ENCODE peak calls at places on chromosome 1, in four cellular contexts. F is MCF 10A, V is cardiac fibroblast, B is psoas muscle. P is an unnamed sample.

GRCh38 chr1:178324003-178324402 is 172.8 kb downstream of the CLEC20A start:
- DNase-seq in F (peak; percentile 44), V (no peak), B (no peak), P (no peak)

GRCh38 chr1:179824265-179824664 is 53.3 kb downstream of the TOR1AIP2 start:
- DNase-seq in F (no peak), V (no peak), B (peak; percentile 70), P (no peak)

GRCh38 chr1:74686941-74687340 is 13.3 kb upstream of the ERICH3 start:
- DNase-seq in V (no peak), B (no peak), F (no peak), P (no peak)

GRCh38 chr1:237111807-237112206 is 69.8 kb downstream of the RYR2 start:
- DNase-seq in V (no peak), F (no peak), B (no peak), P (no peak)

GRCh38 chr1:211938473-211939080 is 96.8 kb downstream of the INTS7 start:
- DNase-seq in V (no peak), B (no peak), F (no peak), P (no peak)

GRCh38 chr1:110084226-110085078 is 14.0 kb upstream of the ALX3 start:
- DNase-seq in B (peak; percentile 68), F (no peak), V (peak; percentile 53), P (peak; percentile 32)

GRCh38 chr1:64755356-64755755 is 10.5 kb downstream of the RAVER2 start:
- DNase-seq in B (no peak), F (no peak), V (no peak), P (peak; percentile 33)

GRCh38 chr1:171115280-171115897 is 24.7 kb downstream of the FMO3 start:
- DNase-seq in V (peak; percentile 45), B (no peak), F (peak; percentile 20), P (no peak)

GRCh38 chr1:214546886-214547641 is 4.3 kb downstream of the PTPN14 start:
- DNase-seq in B (no peak), V (no peak), F (no peak), P (peak; percentile 36)

GRCh38 chr1:42962641-42963377 is 4.1 kb upstream of the SLC2A1 start:
- DNase-seq in F (peak; percentile 60), B (no peak), V (no peak), P (no peak)

GRCh38 chr1:59985901-59986735 is 59.5 kb upstream of the CYP2J2 start:
- DNase-seq in V (no peak), B (no peak), F (no peak), P (no peak)

GRCh38 chr1:226548281-226549093 is at the start of gene STUM:
- DNase-seq in F (no peak), V (no peak), B (peak; percentile 57), P (peak; percentile 46)

GRCh38 chr1:52142220-52143153 is 598 bp downstream of the ZFYVE9 start:
- DNase-seq in B (peak; percentile 68), V (peak; percentile 69), F (peak; percentile 56), P (peak; percentile 48)

GRCh38 chr1:234148816-234149215 is 224.4 kb upstream of the COA6 start:
- DNase-seq in F (no peak), V (no peak), B (no peak), P (no peak)

GRCh38 chr1:197813741-197814140 is 38.5 kb upstream of the DENND1B start:
- DNase-seq in V (no peak), F (no peak), B (no peak), P (no peak)

GRCh38 chr1:7223334-7224080 is 438.3 kb downstream of the CAMTA1 start:
- DNase-seq in B (no peak), F (peak; percentile 61), V (peak; percentile 83), P (no peak)

GRCh38 chr1:1122078-1122811 is 6.4 kb upstream of the C1orf159 start:
- DNase-seq in B (peak; percentile 90), F (peak; percentile 73), V (peak; percentile 73), P (peak; percentile 88)
- TF ChIP-seq CTCF in B (peak; percentile 86), F (peak; percentile 92), V (peak; percentile 89), P (peak; percentile 85)

GRCh38 chr1:77687519-77687906 is 5.1 kb upstream of the ZZZ3 start:
- DNase-seq in F (no peak), V (peak; percentile 28), B (no peak), P (peak; percentile 33)
- TF ChIP-seq CTCF in F (no peak), V (peak; percentile 30), B (no peak), P (peak; percentile 37)

GRCh38 chr1:115507256-115507589 is 134.5 kb upstream of the VANGL1 start:
- DNase-seq in F (peak; percentile 48), V (peak; percentile 65), B (no peak), P (peak; percentile 14)
- TF ChIP-seq CTCF in F (peak; percentile 36), V (peak; percentile 53), B (peak; percentile 34), P (peak; percentile 39)

DNA sequence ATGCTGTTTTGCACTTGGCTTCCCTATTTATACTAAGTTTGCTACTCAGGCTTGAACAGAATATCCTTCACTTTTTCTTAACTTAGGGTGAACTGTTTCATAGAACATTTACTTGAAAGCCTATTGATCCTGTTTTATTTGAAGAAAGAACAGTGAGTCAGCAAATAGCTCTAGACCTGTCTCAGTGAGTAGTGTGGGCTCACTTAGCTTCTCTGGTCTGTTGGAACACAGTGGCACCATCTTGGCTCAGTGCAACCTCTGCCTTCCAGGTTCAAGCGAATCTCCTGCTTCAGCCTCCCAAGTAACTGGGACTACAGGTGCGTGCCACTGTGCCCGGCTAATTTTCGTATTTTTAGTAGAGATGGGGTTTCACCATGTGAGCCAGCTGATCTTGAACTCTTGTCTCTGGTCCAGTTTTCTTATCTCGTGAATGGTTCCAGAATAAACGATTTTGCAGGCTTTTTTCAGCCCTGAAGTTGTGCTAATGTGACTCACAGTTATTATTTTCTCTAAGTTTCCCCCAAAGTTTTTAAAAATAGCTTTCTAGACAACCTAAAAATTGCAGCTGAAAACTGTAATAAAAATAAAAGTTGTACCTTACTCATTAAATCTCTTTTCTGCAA is 76.8 kb downstream of the KIF1B start:
- DNase-seq in V (no peak), F (no peak), B (no peak), P (no peak)
- TF ChIP-seq CTCF in V (no peak), F (no peak), B (no peak), P (no peak)

GRCh38 chr1:186804669-186805068 is 24.1 kb upstream of the PLA2G4A start:
- DNase-seq in V (no peak), F (no peak), B (no peak), P (no peak)

GRCh38 chr1:186807162-186807561 is 21.6 kb upstream of the PLA2G4A start:
- DNase-seq in B (no peak), V (no peak), F (no peak), P (no peak)

GRCh38 chr1:186811892-186812291 is 16.9 kb upstream of the PLA2G4A start:
- DNase-seq in V (no peak), F (no peak), B (no peak), P (no peak)

GRCh38 chr1:186802388-186802787 is 26.4 kb upstream of the PLA2G4A start:
- DNase-seq in B (no peak), F (peak; percentile 43), V (peak; percentile 42), P (no peak)

GRCh38 chr1:186806477-186806876 is 22.3 kb upstream of the PLA2G4A start:
- DNase-seq in B (no peak), V (peak; percentile 74), F (peak; percentile 58), P (peak; percentile 70)
- TF ChIP-seq CTCF in B (no peak), V (peak; percentile 48), F (no peak), P (peak; percentile 63)

GRCh38 chr1:24421502-24421901 is 5.9 kb downstream of the NIPAL3 start:
- DNase-seq in F (no peak), V (no peak), B (no peak), P (no peak)
- TF ChIP-seq CTCF in F (no peak), V (no peak), B (no peak), P (no peak)